ENCODE peak calls at places on chromosomes 12 and 14, in seven cellular contexts. M is BJ; A is HEK293T; Q is choroid plexus epithelial cell; E is activated CD4-positive, alpha-beta T cell treated with anti-CD3 and anti-CD28 coated beads, Interleukin-2, amount 50 U/mL, for 4 hours; I is activated gamma-delta T cell; H is NCI-H1436. N is an unnamed sample.
A peak's percentile ranks its signal among the peaks of the same experiment; 100 is the strongest.

GRCh38 chr12:113257564-113257963 is 36.3 kb downstream of the TPCN1 start:
- DNase-seq in M (no peak), A (no peak), Q (no peak), E (no peak), I (no peak), H (no peak), N (no peak)

GRCh38 chr12:105083551-105084105 is 630 bp downstream of the ALDH1L2 start:
- DNase-seq in M (peak; percentile 18), A (peak; percentile 34), Q (peak; percentile 84), E (no peak), I (no peak), H (no peak), N (peak; percentile 70)

GRCh38 chr12:117342682-117343081 is 18.7 kb downstream of the NOS1 start:
- DNase-seq in M (no peak), A (no peak), Q (no peak), E (no peak), I (no peak), H (no peak), N (no peak)

GRCh38 chr12:53268637-53269562 is 801 bp downstream of the ESPL1 start:
- DNase-seq in M (no peak), A (no peak), Q (peak; percentile 12), E (no peak), I (no peak), H (no peak), N (no peak)

GRCh38 chr14:45610303-45610702 is 357.3 kb upstream of the MIS18BP1 start:
- DNase-seq in M (peak; percentile 4), A (no peak), Q (peak; percentile 39), E (no peak), I (no peak), H (no peak), N (no peak)

GRCh38 chr14:34911209-34912150 is 36.3 kb upstream of the BAZ1A start:
- DNase-seq in M (no peak), A (no peak), Q (peak; percentile 86), E (no peak), I (no peak), H (no peak), N (no peak)

GRCh38 chr12:4193821-4194220 is 79.7 kb upstream of the CCND2 start:
- DNase-seq in M (no peak), A (no peak), Q (no peak), E (no peak), I (no peak), H (no peak), N (no peak)

GRCh38 chr12:90621927-90622326 is 333.0 kb downstream of the CCER1 start:
- DNase-seq in M (no peak), A (no peak), Q (peak; percentile 63), E (no peak), I (no peak), H (no peak), N (no peak)

GRCh38 chr12:953776-954175 is 4.3 kb upstream of the RAD52 start:
- DNase-seq in M (peak; percentile 10), A (no peak), Q (peak; percentile 59), E (no peak), I (no peak), H (no peak), N (no peak)

GRCh38 chr12:120849765-120850164 is 54.4 kb downstream of the SPPL3 start:
- DNase-seq in M (no peak), A (no peak), Q (peak; percentile 75), E (no peak), I (no peak), H (no peak), N (no peak)

GRCh38 chr14:100622234-100622633 is 35.0 kb upstream of the BEGAIN start:
- DNase-seq in M (no peak), A (no peak), Q (no peak), E (no peak), I (no peak), H (no peak), N (peak; percentile 9)

GRCh38 chr14:99522934-99523660 is 41.9 kb downstream of the CCNK start:
- DNase-seq in M (no peak), A (peak; percentile 41), Q (peak; percentile 38), E (no peak), I (no peak), H (no peak), N (no peak)

GRCh38 chr12:77133566-77133965 is 68.2 kb upstream of the E2F7 start:
- DNase-seq in M (no peak), A (peak; percentile 32), Q (peak; percentile 71), E (no peak), I (no peak), H (no peak), N (peak; percentile 25)

GRCh38 chr14:92105073-92105844 is 1.1 kb downstream of the ATXN3 start:
- DNase-seq in M (no peak), A (no peak), Q (peak; percentile 66), E (no peak), I (no peak), H (no peak), N (no peak)

GRCh38 chr12:94761559-94761958 is 111.2 kb upstream of the TMCC3 start:
- DNase-seq in M (peak; percentile 36), A (no peak), Q (peak; percentile 94), E (no peak), I (no peak), H (no peak), N (no peak)

GRCh38 chr12:32595251-32595650 is 83.8 kb upstream of the DNM1L start:
- DNase-seq in M (peak; percentile 43), A (no peak), Q (peak; percentile 4), E (no peak), I (no peak), H (no peak), N (no peak)

GRCh38 chr14:104214411-104214810 is 76.0 kb downstream of the KIF26A start:
- DNase-seq in M (no peak), A (no peak), Q (no peak), E (no peak), I (no peak), H (no peak), N (no peak)

GRCh38 chr12:130414381-130414780 is 76.7 kb downstream of the PIWIL1 start:
- DNase-seq in M (no peak), A (no peak), Q (no peak), E (no peak), I (no peak), H (no peak), N (no peak)

GRCh38 chr12:121513464-121514183 is 67.2 kb downstream of the KDM2B start:
- DNase-seq in M (no peak), A (peak; percentile 72), Q (no peak), E (no peak), I (no peak), H (peak; percentile 26), N (peak; percentile 41)